ENCODE peak calls at places on chromosomes 2 and 18, in six cellular contexts. F is neuronal stem cell, H is H9, S is IMR-90, Z is mesenchymal stem cell, I is trophoblast cell. J is an unnamed sample.

GRCh38 chr18:10089881-10090280 is 176.1 kb downstream of the VAPA start:
- DNase-seq in S (no peak), Z (no peak), F (no peak), H (no peak), I (no peak), J (no peak)

GRCh38 chr2:28615691-28616090 is 119.8 kb downstream of the PLB1 start:
- DNase-seq in S (no peak), H (no peak), I (no peak), F (no peak), Z (no peak), J (no peak)

GRCh38 chr2:37652199-37652640 is 19.2 kb downstream of the CDC42EP3 start:
- DNase-seq in H (no peak), F (no peak), S (peak), I (peak), Z (peak), J (peak)

GRCh38 chr2:72993147-72993546 is 75.8 kb downstream of the EMX1 start:
- DNase-seq in F (peak), I (peak), S (peak), Z (peak), H (peak), J (peak)

GRCh38 chr2:45578056-45578843 is 32.8 kb downstream of the SRBD1 start:
- DNase-seq in H (peak), I (peak), F (no peak), Z (peak), S (peak), J (peak)

GRCh38 chr18:58715540-58715939 is 44.3 kb downstream of the MALT1 start:
- DNase-seq in I (no peak), Z (no peak), H (no peak), S (no peak), F (no peak), J (no peak)

GRCh38 chr2:238239552-238239871 is 326 bp downstream of the HES6 start:
- DNase-seq in I (peak), Z (peak), H (no peak), F (no peak), S (no peak), J (no peak)

GRCh38 chr2:110746586-110747521 is 14.5 kb downstream of the ACOXL start:
- DNase-seq in F (no peak), S (no peak), I (peak), H (no peak), Z (no peak), J (no peak)

GRCh38 chr2:217797661-217798069 is 205.1 kb downstream of the TNS1 start:
- DNase-seq in S (peak), Z (no peak), H (no peak), I (no peak), F (no peak), J (no peak)

GRCh38 chr2:49973917-49974368 is 819.6 kb upstream of the FSHR start:
- DNase-seq in F (peak), S (no peak), I (peak), Z (peak), H (peak), J (peak)

GRCh38 chr18:13629841-13630747 is 96.3 kb downstream of the FAM210A start:
- DNase-seq in S (peak), H (peak), F (peak), Z (peak), I (peak), J (peak)

GRCh38 chr2:9136997-9137819 is 69.4 kb upstream of the ASAP2 start:
- DNase-seq in H (no peak), I (no peak), S (no peak), F (no peak), Z (no peak), J (no peak)

GRCh38 chr2:42047488-42048317 is at the start of gene PKDCC:
- DNase-seq in H (peak), F (peak), Z (peak), I (peak), S (peak), J (peak)

GRCh38 chr18:66971951-66972350 is 368.1 kb upstream of the CDH19 start:
- DNase-seq in H (no peak), Z (peak), F (no peak), I (no peak), S (no peak), J (no peak)

GRCh38 chr2:1484131-1484884 is 71.0 kb downstream of the TPO start:
- DNase-seq in S (no peak), H (no peak), Z (no peak), I (no peak), F (no peak), J (no peak)

GRCh38 chr2:145027073-145027459 is 507.1 kb upstream of the ZEB2 start:
- DNase-seq in H (no peak), F (no peak), Z (peak), S (peak), I (no peak), J (no peak)

GRCh38 chr18:48371854-48372598 is 37.2 kb downstream of the ZBTB7C start:
- DNase-seq in F (no peak), I (no peak), S (no peak), Z (no peak), H (no peak), J (no peak)

GRCh38 chr2:85601771-85602475 is 575 bp downstream of the TMEM150A start:
- DNase-seq in H (peak), Z (peak), F (no peak), S (no peak), I (peak), J (peak)

DNA sequence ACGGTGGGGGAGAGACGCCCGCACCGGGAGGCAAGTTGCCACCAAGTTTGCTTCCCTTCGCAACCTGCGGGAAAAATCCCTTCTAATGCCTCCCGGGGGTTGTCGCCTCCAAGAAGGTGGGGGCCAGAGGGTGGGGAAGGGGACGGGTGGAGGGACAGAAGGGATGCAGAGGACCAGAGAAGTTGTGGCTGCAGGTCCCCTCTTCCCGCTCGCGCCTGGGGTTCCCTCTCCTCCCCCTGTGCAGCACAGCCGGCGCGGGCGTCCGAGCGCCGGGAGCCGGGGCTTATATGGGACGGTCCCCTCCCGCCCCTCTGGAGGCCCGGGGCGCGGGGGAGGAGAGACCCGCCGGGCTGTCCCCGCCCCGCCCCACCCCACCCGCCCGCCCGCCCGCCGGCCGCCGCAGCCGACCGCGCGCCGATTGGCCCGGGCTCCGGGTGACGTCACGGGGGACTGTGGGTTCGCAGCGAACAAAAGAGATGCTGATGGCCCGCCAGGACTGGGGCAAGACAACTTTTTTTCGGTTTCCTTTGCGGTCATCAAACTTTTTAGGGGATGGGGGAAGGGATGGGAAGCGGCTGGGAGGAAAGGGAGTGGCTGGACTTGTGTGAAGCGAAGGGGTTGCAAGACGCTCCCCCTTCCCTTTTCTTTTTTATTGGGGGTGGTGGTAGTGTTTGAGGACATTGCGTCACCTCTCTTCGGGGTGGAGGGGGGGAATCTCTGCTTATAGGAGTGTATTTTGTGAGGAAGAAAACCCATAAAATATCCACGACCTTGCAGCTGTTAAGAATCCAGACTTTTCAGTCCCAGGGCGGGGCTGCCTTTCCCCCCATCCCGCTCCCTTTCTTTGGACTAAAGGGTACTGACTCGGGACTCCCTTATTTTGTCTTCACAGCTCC is at the start of gene FN1:
- DNase-seq in I (peak), H (peak), Z (peak), S (peak), F (peak), J (peak)
- H3K18ac ChIP-seq in I (peak), H (peak), Z (peak), S (peak), F (peak), J (peak)

GRCh38 chr2:195559431-195559914 is 97.6 kb upstream of the SLC39A10 start:
- DNase-seq in F (no peak), I (peak), S (peak), H (peak), Z (peak), J (no peak)
- H2BK120ac ChIP-seq in F (no peak), I (no peak), S (peak), H (no peak), Z (no peak), J (no peak)

GRCh38 chr2:132623096-132623839 is 46.7 kb downstream of the LYPD1 start:
- DNase-seq in S (peak), I (no peak), Z (peak), F (no peak), H (no peak), J (no peak)
- H3K18ac ChIP-seq in S (peak), I (no peak), Z (no peak), F (no peak), H (no peak), J (peak)

GRCh38 chr2:43225788-43226557 is 433 bp downstream of the ZFP36L2 start:
- DNase-seq in H (no peak), F (peak), S (peak), Z (peak), I (peak), J (peak)
- H2BK120ac ChIP-seq in H (no peak), F (peak), S (peak), Z (peak), I (peak), J (peak)

DNA sequence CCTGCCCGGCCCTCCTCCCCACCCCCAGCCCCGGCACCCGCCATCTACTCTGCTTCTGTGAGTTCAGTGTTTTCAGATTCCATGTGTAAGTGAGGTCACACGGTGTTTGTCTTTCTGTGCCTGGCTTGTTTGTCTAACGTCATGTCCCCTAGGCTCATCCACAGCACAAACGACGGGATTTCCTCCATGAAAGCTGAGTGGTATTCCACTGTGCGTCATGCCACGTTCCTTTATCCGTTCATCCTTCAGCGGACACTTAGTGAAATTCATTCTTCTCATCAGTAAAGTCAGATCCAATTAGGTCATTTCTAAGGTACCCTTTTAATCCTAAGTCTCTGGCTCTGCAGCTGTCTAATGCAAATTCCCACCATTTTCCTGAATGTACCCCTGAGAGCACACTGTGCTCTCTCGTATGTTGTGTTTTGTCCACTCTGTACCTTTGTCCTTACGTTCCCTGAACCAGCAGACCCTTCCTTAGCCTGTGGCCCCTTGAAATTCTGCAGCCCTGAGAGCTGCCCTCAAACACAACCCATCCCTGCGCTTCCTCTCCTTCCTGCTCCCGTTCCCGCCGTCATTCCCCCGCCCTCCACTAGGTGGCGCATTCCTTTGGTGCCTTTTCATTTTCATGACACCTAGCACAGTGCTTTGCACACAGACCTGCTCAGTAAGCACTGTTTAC is 44.1 kb downstream of the TRAPPC12 start:
- DNase-seq in S (peak), H (peak), Z (peak), F (peak), I (peak), J (peak)
- H3K18ac ChIP-seq in S (no peak), H (no peak), Z (no peak), F (no peak), I (no peak), J (no peak)

GRCh38 chr2:197668296-197668695 is 7.1 kb downstream of the RFTN2 start:
- DNase-seq in H (no peak), Z (no peak), S (no peak), F (no peak), I (peak), J (no peak)
- H2BK120ac ChIP-seq in H (no peak), Z (no peak), S (peak), F (no peak), I (no peak), J (no peak)

GRCh38 chr2:232488721-232489300 is 1.2 kb upstream of the ECEL1 start:
- DNase-seq in I (no peak), S (no peak), H (no peak), F (no peak), Z (no peak), J (no peak)

GRCh38 chr2:232488097-232488711 is 570 bp upstream of the ECEL1 start:
- DNase-seq in F (no peak), H (peak), Z (no peak), S (no peak), I (no peak), J (peak)

GRCh38 chr2:232486558-232487384 is 863 bp downstream of the ECEL1 start:
- DNase-seq in Z (no peak), I (no peak), H (peak), F (no peak), S (no peak), J (no peak)

GRCh38 chr2:232485757-232486557 is 1.7 kb downstream of the ECEL1 start:
- DNase-seq in Z (no peak), H (peak), I (no peak), F (no peak), S (no peak), J (peak)

GRCh38 chr2:232487385-232488096 is at the start of gene ECEL1:
- DNase-seq in I (peak), Z (no peak), H (peak), F (no peak), S (no peak), J (peak)
- H3K18ac ChIP-seq in I (no peak), Z (no peak), H (no peak), F (peak), S (no peak), J (no peak)

GRCh38 chr2:150144546-150145305 is 342.7 kb downstream of the RND3 start:
- DNase-seq in I (no peak), S (peak), H (no peak), Z (peak), F (no peak), J (no peak)
- H2BK120ac ChIP-seq in I (no peak), S (peak), H (no peak), Z (no peak), F (no peak), J (no peak)

GRCh38 chr2:201016859-201017258 is 53.4 kb upstream of the ORC2 start:
- DNase-seq in I (no peak), F (no peak), S (no peak), H (no peak), Z (no peak), J (no peak)

GRCh38 chr2:201024518-201024917 is 47.0 kb downstream of the HYCC2 start:
- DNase-seq in S (no peak), F (no peak), H (no peak), Z (no peak), I (no peak), J (no peak)

GRCh38 chr2:201021914-201022313 is 49.6 kb downstream of the HYCC2 start:
- DNase-seq in F (no peak), I (no peak), S (no peak), Z (peak), H (no peak), J (no peak)
- H3K18ac ChIP-seq in F (no peak), I (no peak), S (no peak), Z (no peak), H (no peak), J (no peak)

DNA sequence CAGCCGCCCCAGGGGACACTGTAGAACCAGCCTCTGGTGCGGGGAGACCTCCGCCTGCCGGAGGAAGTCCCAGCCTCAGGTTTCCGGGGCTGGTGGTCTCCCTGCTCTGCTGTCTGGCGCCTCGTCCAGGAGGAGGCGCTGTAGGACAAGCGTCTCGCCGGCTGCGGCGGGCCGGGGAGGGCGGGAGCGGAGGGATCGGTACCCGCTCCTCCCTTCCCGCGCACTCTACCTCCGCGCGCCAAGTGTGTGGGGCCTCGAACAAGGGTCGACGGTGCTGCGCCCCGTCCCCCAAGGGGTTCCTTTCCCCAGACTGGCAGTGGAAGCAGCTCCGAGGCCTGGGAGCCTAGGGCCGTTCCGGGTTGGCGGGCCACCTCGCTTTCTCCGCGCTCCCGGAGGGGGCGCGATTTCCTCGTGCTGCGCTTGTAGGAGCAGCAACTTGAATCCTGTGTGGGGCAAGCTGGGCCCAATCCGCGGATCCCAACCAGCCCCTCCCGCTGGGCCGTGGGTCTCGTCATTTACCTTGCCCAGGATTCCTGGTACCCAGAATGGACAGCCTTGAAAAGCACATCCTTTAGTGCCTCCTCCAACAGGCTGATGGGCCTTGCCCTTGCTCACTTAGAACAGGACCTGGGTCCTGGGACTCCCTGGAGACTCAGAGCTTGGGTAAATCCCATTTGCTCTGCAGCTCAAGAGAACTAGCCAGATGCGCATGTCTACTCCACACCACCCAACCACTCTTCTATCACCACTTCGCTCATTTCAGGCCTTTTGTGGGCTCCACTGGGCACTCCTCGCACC is 10.6 kb upstream of the HOXD4 start:
- DNase-seq in F (peak), Z (peak), S (peak), H (peak), I (peak), J (peak)
- H2BK120ac ChIP-seq in F (no peak), Z (no peak), S (no peak), H (no peak), I (no peak), J (no peak)